ENCODE peak calls at places on chromosomes 16 and 17, in six cellular contexts. T is mammary epithelial cell; G is HCT116; I is GM12864; V is natural killer cell; R is CD8-positive, alpha-beta T cell. U is an unnamed sample.

GRCh38 chr17:45641541-45641940 is 142.6 kb upstream of the CRHR1 start:
- DNase-seq in V (no peak), R (no peak), T (no peak), G (no peak), I (no peak), U (no peak)

GRCh38 chr16:56606688-56607618 is 1.4 kb upstream of the MT2A start:
- DNase-seq in R (no peak), G (peak), T (peak), V (peak), I (no peak), U (peak)

GRCh38 chr16:73122604-73123386 is 74.9 kb upstream of the ZFHX3 start:
- DNase-seq in R (no peak), G (no peak), V (peak), I (no peak), T (no peak), U (no peak)

GRCh38 chr17:79255926-79256325 is 181.3 kb downstream of the ENGASE start:
- DNase-seq in R (no peak), I (no peak), V (no peak), T (no peak), G (no peak), U (no peak)

GRCh38 chr17:77460514-77461046 is 319.8 kb downstream of the SEC14L1 start:
- DNase-seq in G (no peak), V (no peak), R (no peak), I (no peak), T (no peak), U (no peak)

GRCh38 chr17:35345926-35346771 is 27.3 kb downstream of the SLFN11 start:
- DNase-seq in G (no peak), R (no peak), V (no peak), I (no peak), T (peak), U (peak)

GRCh38 chr16:60214321-60214720 is 1480.2 kb upstream of the GOT2 start:
- DNase-seq in V (no peak), T (no peak), I (no peak), G (no peak), R (no peak), U (no peak)

GRCh38 chr16:53528797-53529196 is 25.8 kb upstream of the AKTIP start:
- DNase-seq in R (no peak), T (no peak), G (no peak), I (no peak), V (no peak), U (no peak)

GRCh38 chr17:59399914-59400313 is 68.5 kb downstream of the YPEL2 start:
- DNase-seq in R (no peak), V (no peak), T (no peak), I (no peak), G (no peak), U (no peak)

GRCh38 chr16:28924762-28925385 is at the start of gene RABEP2:
- DNase-seq in T (peak), G (peak), V (peak), I (peak), R (peak), U (peak)

GRCh38 chr17:54727624-54728023 is 173.0 kb upstream of the TOM1L1 start:
- DNase-seq in R (no peak), G (no peak), I (no peak), T (no peak), V (no peak), U (no peak)

GRCh38 chr16:1674751-1675664 is 3.1 kb upstream of the JPT2 start:
- DNase-seq in G (no peak), I (no peak), R (no peak), V (no peak), T (peak), U (no peak)

GRCh38 chr17:83170571-83171260 is 91.3 kb downstream of the METRNL start:
- DNase-seq in R (no peak), I (no peak), T (no peak), G (no peak), V (no peak), U (no peak)

GRCh38 chr17:5640726-5641125 is 56.4 kb upstream of the NLRP1 start:
- DNase-seq in G (no peak), I (no peak), R (no peak), T (no peak), V (no peak), U (no peak)

GRCh38 chr17:14301279-14301760 is 439 bp downstream of the HS3ST3B1 start:
- DNase-seq in G (no peak), V (no peak), I (no peak), T (no peak), R (no peak), U (peak)

GRCh38 chr16:84489141-84489540 is 15.3 kb downstream of the MEAK7 start:
- DNase-seq in G (no peak), T (no peak), R (no peak), V (no peak), I (no peak), U (no peak)

GRCh38 chr17:77229786-77230435 is 89.1 kb downstream of the SEC14L1 start:
- DNase-seq in V (no peak), R (no peak), T (no peak), G (no peak), I (no peak), U (no peak)

GRCh38 chr17:32267690-32268205 is 2.1 kb downstream of the RHBDL3 start:
- DNase-seq in I (no peak), V (no peak), T (peak), G (no peak), R (no peak), U (no peak)

GRCh38 chr16:86888240-86889044 is 310.1 kb downstream of the FOXL1 start:
- DNase-seq in V (no peak), I (no peak), R (no peak), G (no peak), T (peak), U (no peak)

GRCh38 chr16:51237207-51237606 is 86.1 kb upstream of the SALL1 start:
- DNase-seq in T (no peak), V (no peak), R (no peak), I (no peak), G (no peak), U (no peak)

GRCh38 chr17:50064253-50064991 is 8.5 kb downstream of the ITGA3 start:
- DNase-seq in G (peak), I (no peak), R (no peak), T (peak), V (no peak), U (no peak)

GRCh38 chr17:79965806-79966205 is 69.9 kb downstream of the TBC1D16 start:
- DNase-seq in G (no peak), V (no peak), R (no peak), T (no peak), I (no peak), U (no peak)

GRCh38 chr17:35244345-35245195 is 1.7 kb downstream of the SLFN5 start:
- DNase-seq in G (peak), T (peak), V (peak), R (peak), I (no peak), U (peak)

GRCh38 chr17:68296217-68297140 is 5.2 kb downstream of the ARSG start:
- DNase-seq in R (no peak), I (no peak), V (peak), T (no peak), G (no peak), U (no peak)

GRCh38 chr16:10895053-10895946 is 18.3 kb downstream of the CIITA start:
- DNase-seq in I (no peak), G (no peak), R (no peak), V (no peak), T (peak), U (peak)

GRCh38 chr17:32274643-32275042 is 9.0 kb downstream of the RHBDL3 start:
- DNase-seq in G (no peak), R (no peak), V (no peak), T (no peak), I (no peak), U (no peak)

GRCh38 chr16:3306078-3306477 is 781 bp downstream of the ZNF75A start:
- DNase-seq in T (no peak), R (no peak), G (no peak), V (no peak), I (no peak), U (no peak)

GRCh38 chr16:78788276-78788675 is 688.8 kb downstream of the WWOX start:
- DNase-seq in V (no peak), T (no peak), R (no peak), I (no peak), G (no peak), U (no peak)

GRCh38 chr17:66306413-66306812 is 4.0 kb downstream of the PRKCA start:
- DNase-seq in R (no peak), I (no peak), V (no peak), G (no peak), T (peak), U (no peak)

GRCh38 chr16:62638964-62639861 is 603.0 kb upstream of the CDH8 start:
- DNase-seq in I (peak), G (no peak), T (no peak), R (no peak), V (no peak), U (no peak)

GRCh38 chr16:79045191-79045590 is 555.3 kb downstream of the MAF start:
- DNase-seq in R (no peak), I (no peak), V (no peak), T (no peak), G (no peak), U (no peak)

DNA sequence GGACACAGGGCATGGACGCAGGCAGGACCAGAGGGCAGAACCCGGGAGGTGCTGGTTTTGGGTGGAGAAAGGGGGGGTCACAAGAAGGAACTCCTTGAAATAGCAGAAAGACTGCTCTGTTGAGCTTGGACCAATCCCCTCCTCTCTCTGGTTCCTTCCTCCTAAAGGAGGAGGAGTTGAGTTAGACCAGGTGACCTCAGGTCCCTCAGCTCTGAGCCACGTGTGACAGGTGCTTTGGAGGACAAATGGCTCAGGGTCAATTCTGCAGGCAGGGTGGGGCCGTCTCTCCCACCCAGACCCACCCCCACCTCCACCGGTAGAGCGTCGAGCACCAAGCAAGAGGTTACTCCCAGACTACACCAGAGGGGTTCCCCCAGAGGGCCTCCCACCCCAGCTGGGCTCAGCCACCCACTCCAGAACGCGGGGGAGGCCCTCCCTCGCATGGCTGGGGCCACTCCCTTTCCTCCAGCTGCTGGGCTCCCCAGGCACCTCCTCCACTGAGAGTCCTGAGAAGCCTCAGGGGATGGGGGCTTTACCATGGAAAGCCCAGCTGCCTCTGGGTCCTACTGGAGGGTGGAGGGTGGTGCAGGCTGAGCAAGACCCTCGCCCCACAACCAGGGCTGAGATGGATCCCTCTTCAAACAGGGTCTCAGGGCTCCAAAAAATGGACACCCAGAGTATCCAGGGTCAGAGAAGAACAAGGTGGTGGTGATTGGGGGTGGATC is 7.7 kb downstream of the MYO1C start:
- DNase-seq in T (peak), I (peak), V (no peak), R (no peak), G (peak), U (peak)
- TF ChIP-seq CTCF in T (no peak), I (peak), V (no peak), R (no peak), G (no peak), U (peak)

GRCh38 chr16:82741073-82741615 is 114.4 kb downstream of the CDH13 start:
- DNase-seq in I (no peak), G (no peak), T (peak), V (no peak), R (no peak), U (no peak)

GRCh38 chr16:82735696-82736095 is 108.9 kb downstream of the CDH13 start:
- DNase-seq in G (no peak), I (no peak), V (no peak), R (no peak), T (no peak), U (no peak)

GRCh38 chr16:82735176-82735575 is 108.4 kb downstream of the CDH13 start:
- DNase-seq in V (no peak), I (no peak), T (no peak), R (no peak), G (no peak), U (no peak)

GRCh38 chr16:82736161-82736697 is 109.5 kb downstream of the CDH13 start:
- DNase-seq in V (no peak), G (no peak), T (no peak), R (no peak), I (no peak), U (no peak)

GRCh38 chr16:82738699-82739098 is 111.9 kb downstream of the CDH13 start:
- DNase-seq in V (no peak), T (no peak), R (no peak), G (no peak), I (no peak), U (no peak)
- TF ChIP-seq CTCF in V (no peak), T (peak), R (no peak), G (peak), I (peak), U (no peak)

GRCh38 chr17:81471804-81472456 is 40.7 kb downstream of the ACTG1 start:
- DNase-seq in R (no peak), G (peak), T (peak), V (no peak), I (no peak), U (no peak)
- TF ChIP-seq CTCF in R (no peak), G (peak), T (peak), V (no peak), I (no peak), U (no peak)

GRCh38 chr17:62793919-62794665 is 14.0 kb downstream of the MARCHF10 start:
- DNase-seq in R (no peak), I (no peak), V (peak), G (no peak), T (no peak), U (no peak)

GRCh38 chr17:62790554-62790953 is 17.6 kb downstream of the MARCHF10 start:
- DNase-seq in I (no peak), G (no peak), T (peak), R (no peak), V (no peak), U (no peak)

GRCh38 chr17:62792122-62792800 is 15.9 kb downstream of the MARCHF10 start:
- DNase-seq in T (peak), I (no peak), V (no peak), R (no peak), G (peak), U (no peak)

GRCh38 chr17:62794666-62794971 is 13.5 kb downstream of the MARCHF10 start:
- DNase-seq in T (no peak), V (no peak), G (no peak), I (no peak), R (no peak), U (no peak)

GRCh38 chr17:62791235-62792121 is 16.6 kb downstream of the MARCHF10 start:
- DNase-seq in I (no peak), G (no peak), T (peak), V (no peak), R (no peak), U (no peak)
- TF ChIP-seq CTCF in I (no peak), G (no peak), T (no peak), V (no peak), R (no peak), U (no peak)

DNA sequence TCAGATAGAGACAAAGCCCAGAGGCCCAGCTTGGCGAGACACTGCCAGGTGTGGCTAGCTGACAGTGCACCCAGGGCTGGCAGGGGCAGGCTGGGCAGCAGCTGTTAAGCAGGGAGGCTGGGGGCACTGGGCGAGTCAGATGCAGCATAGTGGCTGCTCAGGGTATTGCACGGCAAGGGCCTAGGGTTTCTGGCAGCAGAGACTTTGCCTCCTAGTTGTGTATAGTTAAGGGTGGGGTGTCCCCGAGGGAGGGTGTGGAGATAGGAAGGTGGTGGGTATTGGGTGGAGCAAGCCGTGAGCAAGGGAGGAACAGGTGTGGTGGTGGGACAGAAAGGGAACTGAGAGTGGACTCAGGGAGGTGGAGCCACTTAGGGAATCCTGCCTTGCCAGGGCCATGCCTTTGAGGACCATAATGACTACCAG is 66.0 kb downstream of the SMPD3 start:
- DNase-seq in V (no peak), R (no peak), I (no peak), G (no peak), T (no peak), U (peak)
- TF ChIP-seq CTCF in V (peak), R (no peak), I (peak), G (no peak), T (no peak), U (peak)

GRCh38 chr16:88348377-88349152 is 34.2 kb upstream of the ZNF469 start:
- DNase-seq in G (no peak), I (no peak), T (no peak), R (no peak), V (no peak), U (no peak)
- TF ChIP-seq CTCF in G (no peak), I (peak), T (no peak), R (no peak), V (no peak), U (no peak)

U was measured in endothelial cell.